ENCODE peak calls at places on chromosomes 5 and 9, in five cellular contexts. M is heart left ventricle, Y is BE2C, K is omental fat pad, E is K562. X is an unnamed sample.

GRCh38 chr5:38556599-38557308 is at the start of gene LIFR:
- DNase-seq in Y (peak; percentile 89), E (peak; percentile 83), M (peak; percentile 87), K (peak; percentile 41), X (peak; percentile 80)

GRCh38 chr9:36036780-36037579 is at the start of gene RECK:
- DNase-seq in E (peak; percentile 73), Y (peak; percentile 93), K (peak; percentile 81), M (peak; percentile 92), X (peak; percentile 89)

GRCh38 chr9:121369595-121370265 is at the start of gene STOM:
- DNase-seq in M (peak; percentile 89), E (peak; percentile 10), K (peak; percentile 62), Y (peak; percentile 81), X (peak; percentile 90)

GRCh38 chr5:167530548-167530947 is 760.9 kb upstream of the WWC1 start:
- DNase-seq in M (no peak), Y (peak; percentile 8), E (no peak), K (no peak), X (no peak)

GRCh38 chr9:93207326-93207814 is 23.4 kb downstream of the WNK2 start:
- DNase-seq in K (no peak), Y (peak; percentile 45), M (peak; percentile 68), E (no peak), X (peak; percentile 47)

GRCh38 chr5:160096178-160096577 is 23.1 kb downstream of the PWWP2A start:
- DNase-seq in M (no peak), E (no peak), Y (no peak), K (no peak), X (no peak)

GRCh38 chr9:123364241-123364824 is 8.3 kb downstream of the CRB2 start:
- DNase-seq in E (peak; percentile 48), K (peak; percentile 63), M (no peak), Y (no peak), X (peak; percentile 87)

GRCh38 chr5:150946351-150946905 is 41.6 kb upstream of the ZNF300 start:
- DNase-seq in M (peak; percentile 87), K (peak; percentile 46), Y (no peak), E (peak; percentile 80), X (peak; percentile 90)

GRCh38 chr5:119340597-119341218 is 15.1 kb upstream of the TNFAIP8 start:
- DNase-seq in E (peak; percentile 51), Y (no peak), K (no peak), M (no peak), X (no peak)

GRCh38 chr9:108950168-108950567 is 16.0 kb downstream of the ABITRAM start:
- DNase-seq in Y (no peak), E (no peak), K (no peak), M (no peak), X (no peak)

GRCh38 chr5:58191451-58191850 is 268.4 kb downstream of the PLK2 start:
- DNase-seq in Y (no peak), M (no peak), K (no peak), E (no peak), X (no peak)

GRCh38 chr5:80054682-80055081 is 19.5 kb downstream of the THBS4 start:
- DNase-seq in Y (no peak), E (no peak), M (no peak), K (no peak), X (no peak)

GRCh38 chr5:77882670-77883257 is 106.6 kb upstream of the TBCA start:
- DNase-seq in K (no peak), M (no peak), E (peak; percentile 17), Y (no peak), X (no peak)

GRCh38 chr5:59238126-59238902 is 655.2 kb downstream of the PDE4D start:
- DNase-seq in Y (no peak), K (no peak), E (no peak), M (no peak), X (no peak)

GRCh38 chr5:181099453-181100086 is 31.4 kb downstream of the OR2V1 start:
- DNase-seq in Y (no peak), K (no peak), E (peak; percentile 38), M (no peak), X (no peak)

GRCh38 chr9:116646661-116647514 is 40.2 kb upstream of the TRIM32 start:
- DNase-seq in M (no peak), K (no peak), E (peak; percentile 40), Y (peak; percentile 20), X (no peak)

GRCh38 chr5:102312586-102312985 is 16.5 kb upstream of the SLCO4C1 start:
- DNase-seq in M (no peak), K (no peak), E (no peak), Y (no peak), X (no peak)

GRCh38 chr9:33816327-33817252 is at the start of gene UBE2R2:
- DNase-seq in M (peak; percentile 95), E (peak; percentile 96), K (peak; percentile 73), Y (peak; percentile 96), X (peak; percentile 89)

GRCh38 chr5:108523360-108523759 is 141.5 kb upstream of the FBXL17 start:
- DNase-seq in K (no peak), E (no peak), M (no peak), Y (no peak), X (no peak)

GRCh38 chr9:131589993-131590392 is 44.7 kb downstream of the PRRT1B start:
- DNase-seq in Y (no peak), M (no peak), K (no peak), E (no peak), X (no peak)

GRCh38 chr9:16571127-16571848 is 299.2 kb downstream of the BNC2 start:
- DNase-seq in E (no peak), Y (no peak), K (no peak), M (no peak), X (no peak)

GRCh38 chr5:57887851-57888621 is 405.4 kb upstream of the ACTBL2 start:
- DNase-seq in E (peak; percentile 40), K (no peak), Y (peak; percentile 55), M (peak; percentile 64), X (no peak)

GRCh38 chr5:94707359-94707758 is 88.9 kb downstream of the SLF1 start:
- DNase-seq in M (no peak), Y (no peak), K (no peak), E (no peak), X (no peak)

GRCh38 chr5:124963236-124963929 is 216.9 kb upstream of the ZNF608 start:
- DNase-seq in Y (peak; percentile 51), E (no peak), K (no peak), M (no peak), X (no peak)

X was measured in uterus.